ENCODE peak calls at places on chromosome 1, in nine cellular contexts. H is CD8-positive, alpha-beta T cell; R is hepatocyte; N is heart right ventricle; B is neural progenitor cell; P is cardiac muscle cell; G is GM23248; M is sigmoid colon; W is Peyer's patch. J is an unnamed sample.

GRCh38 chr1:158179301-158180041 is 1.2 kb upstream of the CD1D start:
- DNase-seq in H (no peak), R (no peak), N (no peak), B (no peak), P (peak; percentile 34), G (no peak), M (no peak), W (peak; percentile 77), J (no peak)

GRCh38 chr1:36446261-36446660 is 4.0 kb downstream of the OSCP1 start:
- DNase-seq in H (no peak), R (no peak), N (no peak), B (peak; percentile 64), P (peak; percentile 15), G (no peak), M (no peak), W (no peak), J (no peak)

GRCh38 chr1:155075535-155075934 is 3.1 kb upstream of the EFNA3 start:
- DNase-seq in H (no peak), R (no peak), N (no peak), B (no peak), P (no peak), G (no peak), M (peak; percentile 44), W (no peak), J (no peak)

GRCh38 chr1:3409737-3410434 is 44.6 kb upstream of the ARHGEF16 start:
- DNase-seq in H (no peak), R (peak; percentile 76), N (peak; percentile 58), B (peak; percentile 85), P (peak; percentile 77), G (peak; percentile 91), M (no peak), W (no peak), J (no peak)

GRCh38 chr1:67898033-67898726 is 64.9 kb upstream of the GNG12 start:
- DNase-seq in H (no peak), R (no peak), N (no peak), B (no peak), P (no peak), G (peak; percentile 5), M (no peak), W (no peak), J (no peak)

GRCh38 chr1:242477944-242478343 is 46.6 kb downstream of the PLD5 start:
- DNase-seq in H (no peak), R (peak; percentile 16), N (no peak), B (no peak), P (peak; percentile 75), G (no peak), M (no peak), W (no peak), J (no peak)

GRCh38 chr1:26274801-26275425 is 5.0 kb upstream of the SH3BGRL3 start:
- DNase-seq in H (no peak), R (no peak), N (no peak), B (no peak), P (no peak), G (peak; percentile 61), M (no peak), W (no peak), J (no peak)

GRCh38 chr1:59976194-59977074 is 49.9 kb upstream of the CYP2J2 start:
- DNase-seq in H (peak; percentile 20), R (peak; percentile 78), N (peak; percentile 53), B (peak; percentile 75), P (peak; percentile 68), G (peak; percentile 71), M (peak; percentile 75), W (peak; percentile 22), J (peak; percentile 18)

GRCh38 chr1:28066393-28067154 is 21.8 kb downstream of the EYA3 start:
- DNase-seq in H (no peak), R (no peak), N (no peak), B (no peak), P (no peak), G (no peak), M (no peak), W (no peak), J (no peak)

GRCh38 chr1:25566730-25567341 is 23.4 kb downstream of the LDLRAP1 start:
- DNase-seq in H (peak; percentile 40), R (peak; percentile 55), N (peak; percentile 68), B (peak; percentile 25), P (peak; percentile 39), G (peak; percentile 94), M (peak; percentile 89), W (no peak), J (peak; percentile 74)

GRCh38 chr1:22048351-22049192 is 3.9 kb upstream of the CDC42 start:
- DNase-seq in H (no peak), R (no peak), N (no peak), B (no peak), P (no peak), G (peak; percentile 70), M (no peak), W (no peak), J (no peak)

GRCh38 chr1:116224111-116224510 is 112.9 kb downstream of the MAB21L3 start:
- DNase-seq in H (no peak), R (no peak), N (no peak), B (no peak), P (no peak), G (no peak), M (no peak), W (no peak), J (no peak)
- H3K27ac ChIP-seq in H (no peak overlapping the region), R (no peak overlapping the region), N (no peak overlapping the region), B (no peak overlapping the region), P (no peak overlapping the region), G (no peak overlapping the region), M (no peak overlapping the region), W (no peak overlapping the region), J (no peak overlapping the region)

GRCh38 chr1:235646463-235646862 is 3.1 kb downstream of the GNG4 start:
- DNase-seq in H (no peak), R (no peak), N (no peak), B (peak; percentile 77), P (no peak), G (no peak), M (peak; percentile 28), W (no peak), J (no peak)

GRCh38 chr1:235649722-235650163 is at the start of gene GNG4:
- DNase-seq in H (no peak), R (peak; percentile 72), N (no peak), B (peak; percentile 80), P (peak; percentile 36), G (no peak), M (peak; percentile 46), W (no peak), J (no peak)

GRCh38 chr1:235650341-235651169 is 971 bp upstream of the GNG4 start:
- DNase-seq in H (no peak), R (peak; percentile 73), N (no peak), B (peak; percentile 80), P (peak; percentile 49), G (peak; percentile 8), M (peak; percentile 48), W (no peak), J (no peak)

GRCh38 chr1:235648954-235649721 is 446 bp downstream of the GNG4 start:
- DNase-seq in H (peak; percentile 31), R (peak; percentile 88), N (peak; percentile 46), B (peak; percentile 91), P (peak; percentile 90), G (peak; percentile 87), M (peak; percentile 64), W (peak; percentile 24), J (peak; percentile 59)

GRCh38 chr1:235648407-235648907 is 1.1 kb downstream of the GNG4 start:
- DNase-seq in H (no peak), R (peak; percentile 56), N (no peak), B (peak; percentile 53), P (peak; percentile 70), G (peak; percentile 15), M (peak; percentile 53), W (no peak), J (no peak)
- H3K4me3 ChIP-seq in H (peak overlapping the region; percentile 35), R (peak overlapping the region; percentile 78), N (no peak overlapping the region), B (peak overlapping the region; percentile 57), P (peak overlapping the region; percentile 18), G (peak overlapping the region; percentile 67), M (peak overlapping the region; percentile 55), W (no peak overlapping the region), J (no peak overlapping the region)

GRCh38 chr1:224804220-224804619 is 125.3 kb upstream of the DNAH14 start:
- DNase-seq in H (no peak), R (no peak), N (no peak), B (no peak), P (no peak), G (no peak), M (no peak), W (no peak), J (no peak)

GRCh38 chr1:224802596-224802995 is 126.9 kb upstream of the DNAH14 start:
- DNase-seq in H (no peak), R (no peak), N (no peak), B (no peak), P (no peak), G (no peak), M (no peak), W (no peak), J (no peak)

GRCh38 chr1:224800486-224801119 is 128.9 kb upstream of the DNAH14 start:
- DNase-seq in H (no peak), R (no peak), N (no peak), B (no peak), P (no peak), G (no peak), M (no peak), W (no peak), J (no peak)

GRCh38 chr1:224799083-224799482 is 130.4 kb upstream of the DNAH14 start:
- DNase-seq in H (no peak), R (no peak), N (no peak), B (no peak), P (no peak), G (no peak), M (no peak), W (no peak), J (no peak)

DNA sequence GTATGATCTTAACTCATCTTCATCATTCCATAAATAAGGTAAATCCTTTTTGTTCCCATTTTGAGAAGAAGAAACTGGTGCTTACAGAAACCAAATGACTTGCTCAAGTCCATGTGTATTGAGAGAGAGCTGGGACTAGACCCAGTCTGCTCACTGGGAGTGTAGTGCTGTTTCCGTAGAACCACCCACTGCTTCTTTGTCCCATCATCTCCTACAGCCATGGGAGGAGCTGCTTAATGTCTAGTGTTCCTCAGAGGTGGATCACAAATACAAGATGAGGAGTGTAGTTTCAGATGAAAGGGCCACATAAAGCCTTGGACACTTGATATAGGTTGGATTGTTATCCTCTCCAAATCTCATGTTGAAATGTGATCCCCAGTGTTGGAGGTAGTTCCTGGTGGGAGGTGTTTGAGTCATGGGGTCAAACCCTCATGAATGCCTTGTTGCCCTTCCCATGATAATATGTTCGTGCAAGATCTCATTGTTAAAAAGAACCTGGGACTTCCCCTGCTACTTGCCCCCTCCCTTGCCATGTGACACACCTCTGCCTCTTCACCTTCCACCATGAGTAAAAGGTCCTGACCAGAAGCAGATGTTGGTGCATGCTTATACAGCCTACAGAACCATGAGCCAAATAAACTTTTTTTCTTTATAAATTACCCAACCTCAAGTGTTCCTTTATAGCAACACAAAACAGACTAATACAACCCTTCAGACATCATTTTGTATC is 127.5 kb upstream of the DNAH14 start:
- DNase-seq in H (no peak), R (no peak), N (no peak), B (no peak), P (no peak), G (no peak), M (no peak), W (no peak), J (no peak)
- H3K4me1 ChIP-seq in H (no peaks in the 10 kb centered on the region), R (no peaks in the 10 kb centered on the region), N (no peaks in the 10 kb centered on the region), B (no peaks in the 10 kb centered on the region), P (no peaks in the 10 kb centered on the region), G (no peaks in the 10 kb centered on the region), M (no peaks in the 10 kb centered on the region), W (no peaks in the 10 kb centered on the region), J (no peaks in the 10 kb centered on the region)

DNA sequence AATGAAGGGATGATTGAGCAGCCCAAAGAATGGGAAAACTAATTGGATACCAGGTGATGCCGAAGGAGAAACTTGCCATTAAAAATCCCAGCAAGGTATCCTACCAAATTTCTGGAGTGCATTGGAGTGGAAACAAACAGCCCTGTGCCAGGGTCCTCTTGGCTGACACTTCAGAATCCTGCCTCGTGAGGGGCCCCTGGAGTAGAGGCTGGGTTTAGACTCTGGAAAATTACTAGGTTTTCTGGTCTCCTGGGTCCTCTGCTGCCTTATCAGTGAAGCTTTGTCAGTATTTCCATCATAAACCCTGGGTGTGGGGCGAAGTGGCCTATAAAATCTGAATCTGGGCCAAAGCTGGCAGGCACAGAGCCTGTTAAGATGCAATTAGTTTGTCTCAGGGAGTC is 289.1 kb upstream of the USP24 start:
- DNase-seq in H (no peak), R (peak; percentile 46), N (no peak), B (peak; percentile 24), P (no peak), G (no peak), M (no peak), W (no peak), J (no peak)
- H3K27ac ChIP-seq in H (no peak overlapping the region), R (peak overlapping the region; percentile 83), N (no peak overlapping the region), B (no peak overlapping the region), P (no peak overlapping the region), G (no peak overlapping the region), M (peak overlapping the region; percentile 44), W (peak overlapping the region; percentile 28), J (no peak overlapping the region)

J was measured in CD8-positive, alpha-beta memory T cell.